ENCODE peak calls at places on chromosomes 4 and X, in seven cellular contexts. W is cardiac muscle cell, S is IMR-90, J is psoas muscle, N is AG04450, L is uterus, X is OCI-LY7. A is an unnamed sample. For H3K9me3, the result is how much of the 10 kb centered on the place peaks cover.

GRCh38 chr4:76764251-76764650 is 133.7 kb downstream of the SOWAHB start:
- DNase-seq in W (peak), X (no peak), N (no peak), S (peak), L (no peak), J (no peak), A (no peak)

GRCh38 chrX:13750204-13750603 is 15.7 kb downstream of the OFD1 start:
- DNase-seq in J (no peak), X (peak), N (no peak), S (peak), L (no peak), W (peak), A (no peak)

GRCh38 chrX:12894074-12894691 is 12.2 kb upstream of the TLR8 start:
- DNase-seq in S (peak), W (peak), N (peak), J (peak), L (peak), X (peak), A (no peak)

GRCh38 chr4:156778606-156779005 is 193.0 kb downstream of the PDGFC start:
- DNase-seq in N (peak), J (no peak), W (peak), S (peak), L (no peak), X (no peak), A (no peak)

GRCh38 chr4:121950212-121950679 is 1.6 kb downstream of the TRPC3 start:
- DNase-seq in S (peak), X (peak), N (peak), L (peak), W (peak), J (peak), A (peak)

GRCh38 chrX:137565921-137566745 is at the start of gene ZIC3:
- DNase-seq in S (no peak), N (no peak), W (peak), L (no peak), X (no peak), J (peak), A (no peak)

GRCh38 chrX:132676561-132677186 is 187.8 kb upstream of the MBNL3 start:
- DNase-seq in X (no peak), W (no peak), N (no peak), S (no peak), L (no peak), J (no peak), A (no peak)

GRCh38 chr4:147639388-147639787 is 22.2 kb downstream of the TMEM184C start:
- DNase-seq in N (no peak), J (no peak), L (no peak), S (no peak), X (no peak), W (no peak), A (no peak)

GRCh38 chrX:68508799-68509198 is 9.9 kb downstream of the YIPF6 start:
- DNase-seq in S (no peak), W (peak), L (no peak), J (no peak), N (no peak), X (no peak), A (no peak)

GRCh38 chrX:65926095-65927019 is 113.5 kb downstream of the VSIG4 start:
- DNase-seq in J (no peak), X (peak), S (no peak), N (no peak), L (no peak), W (no peak), A (no peak)

GRCh38 chr4:65302145-65302544 is 368.1 kb downstream of the EPHA5 start:
- DNase-seq in L (no peak), J (no peak), X (no peak), N (no peak), W (no peak), S (no peak), A (no peak)

GRCh38 chr4:1172971-1173757 is 781 bp upstream of the SPON2 start:
- DNase-seq in J (peak), S (peak), N (peak), L (peak), W (peak), X (no peak), A (peak)

GRCh38 chrX:17052210-17052609 is 105.8 kb downstream of the REPS2 start:
- DNase-seq in L (no peak), W (no peak), X (no peak), J (no peak), S (no peak), N (no peak), A (no peak)

DNA sequence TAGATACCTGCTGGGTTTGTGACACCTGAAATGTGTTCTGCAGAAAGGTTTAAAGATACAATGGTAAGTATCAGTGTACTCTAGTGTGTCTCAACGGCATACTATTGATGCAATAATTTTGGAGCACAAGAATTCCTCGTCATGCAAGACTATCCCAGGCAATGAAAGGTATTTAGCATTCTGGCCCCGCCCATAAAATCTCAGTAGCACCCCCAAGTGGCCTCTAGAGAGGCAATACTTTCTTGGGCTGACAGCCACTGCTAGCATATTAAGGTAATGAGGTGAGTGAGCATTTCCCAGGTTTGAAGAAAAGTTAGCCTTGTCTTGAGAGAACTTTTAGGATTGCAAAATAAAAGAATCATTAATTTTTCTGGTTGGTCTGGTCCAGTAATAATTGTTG is 24.0 kb downstream of the TAB3 start:
- DNase-seq in S (no peak), W (peak), L (no peak), X (peak), N (no peak), J (no peak), A (no peak)
- TF ChIP-seq CTCF in S (peak), W (no peak), L (no peak), X (peak), N (no peak), J (no peak), A (no peak)

DNA sequence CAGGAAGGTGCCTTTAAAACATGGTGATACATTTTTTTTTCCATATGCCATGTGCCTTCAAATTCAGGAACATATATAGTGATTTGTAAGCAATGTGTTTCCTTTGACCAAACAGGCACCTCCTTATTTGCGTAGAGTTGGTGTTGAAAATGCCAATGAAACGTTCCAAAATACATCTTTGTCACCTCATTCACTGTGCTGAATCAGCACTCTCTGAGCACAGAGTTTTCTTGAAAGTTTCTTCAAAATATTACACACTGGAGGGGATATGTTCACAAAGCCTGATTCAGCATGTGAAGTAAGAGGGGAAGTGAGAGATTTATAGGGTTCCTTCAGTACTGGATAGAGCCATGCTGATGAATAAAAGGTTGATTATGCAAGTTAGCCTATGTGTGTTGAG is 85.7 kb upstream of the PRR32 start:
- DNase-seq in S (no peak), W (no peak), N (no peak), X (no peak), L (no peak), J (no peak), A (no peak)
- H3K4me3 ChIP-seq in S (no peak), W (no peak), N (no peak), X (no peak), L (no peak), J (no peak), A (no peak)

DNA sequence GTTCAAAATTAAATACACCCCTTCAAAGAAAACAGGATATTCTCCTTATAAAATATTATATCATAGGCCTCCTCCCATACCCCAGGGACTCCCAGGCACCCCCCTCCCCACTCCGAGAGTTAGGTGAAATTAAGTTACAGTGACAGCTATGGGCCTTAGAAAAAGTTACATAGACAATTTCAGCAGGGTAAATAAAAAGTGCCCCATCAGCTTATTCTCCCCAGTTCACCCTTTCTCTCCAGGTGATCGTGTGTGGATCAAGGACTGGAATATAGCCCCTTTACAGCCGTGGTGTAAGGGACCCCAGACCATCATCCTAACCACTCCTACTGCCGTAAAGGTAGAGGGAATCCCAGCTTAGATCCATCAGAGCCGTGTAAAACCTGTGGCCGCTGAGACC is 147.6 kb upstream of the FGF16 start:
- DNase-seq in X (no peak), S (no peak), W (no peak), N (no peak), J (no peak), L (no peak), A (no peak)
- H3K9me3 ChIP-seq in X (under half), S (under half), W (under half), N (under half), J (under half), L (under half), A (under half)

GRCh38 chr4:159232465-159233106 is 129.7 kb downstream of the RAPGEF2 start:
- DNase-seq in L (no peak), N (no peak), J (no peak), S (no peak), W (no peak), X (no peak), A (no peak)

GRCh38 chr4:159227378-159227777 is 124.5 kb downstream of the RAPGEF2 start:
- DNase-seq in W (no peak), N (no peak), L (no peak), S (peak), J (no peak), X (no peak), A (no peak)

GRCh38 chr4:159229164-159229563 is 126.3 kb downstream of the RAPGEF2 start:
- DNase-seq in N (peak), J (no peak), X (no peak), S (peak), L (no peak), W (peak), A (no peak)

GRCh38 chr4:159224412-159224811 is 121.5 kb downstream of the RAPGEF2 start:
- DNase-seq in X (no peak), L (no peak), N (no peak), S (no peak), J (no peak), W (no peak), A (no peak)

GRCh38 chr4:159227984-159228383 is 125.1 kb downstream of the RAPGEF2 start:
- DNase-seq in W (peak), X (no peak), L (peak), J (peak), N (peak), S (peak), A (peak)
- TF ChIP-seq CTCF in W (no peak), X (no peak), L (no peak), J (peak), N (peak), S (peak), A (no peak)

DNA sequence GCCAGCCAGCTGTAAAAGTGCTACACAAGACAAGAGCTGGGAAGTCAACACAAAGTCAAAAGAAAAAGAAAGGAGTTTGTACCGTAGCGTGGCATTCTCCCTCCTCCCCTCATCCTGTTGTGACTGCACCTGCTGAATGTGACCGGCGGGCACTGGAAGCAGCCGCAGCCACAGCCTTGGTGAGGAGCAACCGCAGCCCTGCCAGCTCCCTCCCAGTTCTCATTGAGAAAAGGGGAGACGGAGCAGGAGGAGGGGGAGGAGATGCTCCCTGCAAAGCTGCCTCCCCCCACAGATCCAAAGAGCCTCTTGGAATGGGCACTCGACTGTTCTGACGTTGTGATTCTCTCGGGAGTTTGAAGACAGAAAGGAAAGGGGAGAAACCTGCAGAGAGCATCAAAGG is 429.9 kb downstream of the MAPK10 start:
- DNase-seq in S (no peak), N (no peak), W (no peak), X (no peak), L (no peak), J (no peak), A (no peak)
- H3K4me3 ChIP-seq in S (no peak), N (no peak), W (no peak), X (no peak), L (no peak), J (no peak), A (no peak)

GRCh38 chr4:15964159-15964558 is 1.2 kb upstream of the FGFBP2 start:
- DNase-seq in S (no peak), L (no peak), J (no peak), X (peak), W (no peak), N (no peak), A (no peak)

GRCh38 chr4:15963001-15963451 is at the start of gene FGFBP2:
- DNase-seq in J (peak), X (peak), W (peak), S (peak), N (no peak), L (no peak), A (no peak)

GRCh38 chr4:15961778-15962510 is 1.0 kb downstream of the FGFBP2 start:
- DNase-seq in S (no peak), J (no peak), L (no peak), X (no peak), N (no peak), W (no peak), A (no peak)

GRCh38 chr4:15965325-15965724 is 2.4 kb upstream of the FGFBP2 start:
- DNase-seq in S (no peak), L (no peak), W (no peak), N (no peak), X (no peak), J (no peak), A (no peak)

DNA sequence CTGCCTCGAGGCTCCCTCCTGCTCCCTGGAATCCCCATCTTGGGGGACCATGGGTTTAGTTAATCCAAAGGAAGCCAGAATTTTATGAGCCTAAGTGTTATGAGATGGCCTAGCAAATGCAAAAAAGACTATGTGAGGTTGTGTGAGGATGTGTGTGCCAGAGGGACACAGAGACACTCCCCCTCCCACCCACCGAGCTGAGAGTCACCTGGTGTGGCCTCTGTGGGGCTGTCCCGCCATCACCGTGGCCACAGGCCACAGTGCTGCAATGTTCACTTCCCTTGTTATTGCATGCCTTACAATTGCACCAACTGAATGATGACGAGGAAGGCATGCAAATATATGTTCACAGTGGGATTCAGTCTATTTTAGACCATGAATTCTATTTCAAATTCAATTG is 593 bp upstream of the FGFBP2 start:
- DNase-seq in N (no peak), J (no peak), X (no peak), S (no peak), L (no peak), W (no peak), A (no peak)
- H3K9me3 ChIP-seq in N (under half), J (under half), X (under half), S (under half), L (under half), W (under half), A (under half)

GRCh38 chr4:176534566-176534965 is 214.8 kb downstream of the SPCS3 start:
- DNase-seq in L (no peak), J (no peak), N (peak), X (no peak), W (peak), S (peak), A (no peak)
- TF ChIP-seq CTCF in L (no peak), J (no peak), N (no peak), X (no peak), W (no peak), S (no peak), A (no peak)

DNA sequence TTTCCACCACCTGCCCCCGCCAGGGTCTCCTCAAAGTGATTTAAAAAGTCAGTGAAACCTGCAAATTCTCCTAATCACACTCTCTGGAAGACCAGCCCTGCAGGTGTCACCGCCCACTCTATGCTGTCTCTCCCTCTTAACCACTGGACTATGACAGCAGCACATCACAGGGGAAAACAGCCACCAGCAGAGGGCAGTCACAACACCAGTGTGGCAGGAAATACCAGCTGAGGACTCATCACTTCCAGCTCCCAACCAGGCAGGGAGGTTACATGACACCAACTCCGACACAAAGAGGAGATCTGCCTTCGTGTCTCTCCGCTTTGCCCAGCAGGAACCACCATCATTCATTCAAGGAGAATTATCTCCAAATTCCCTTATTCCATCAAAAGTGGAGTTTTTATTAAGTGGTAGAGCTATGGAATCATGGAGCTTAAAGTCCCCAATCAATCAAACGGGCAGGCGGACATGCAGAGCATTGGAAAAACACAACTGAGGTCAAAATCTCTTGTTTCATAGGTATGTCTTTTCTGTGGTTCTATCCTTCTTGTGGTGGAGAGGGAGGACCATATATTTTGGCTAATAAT is 91.3 kb downstream of the NSUN7 start:
- DNase-seq in J (peak), W (peak), S (peak), L (peak), N (peak), X (peak), A (peak)
- H3K4me3 ChIP-seq in J (no peak), W (no peak), S (no peak), L (no peak), N (no peak), X (no peak), A (no peak)

A was measured in right atrium auricular region.